ENCODE peak calls at places on chromosomes 12 and 14, in seven cellular contexts. L is colonic mucosa, Q is choroid plexus epithelial cell, S is brain microvascular endothelial cell, D is neural progenitor cell, R is HepG2, J is GM06990. O is an unnamed sample.

GRCh38 chr12:75602111-75602510 is 90.7 kb upstream of the KRR1 start:
- DNase-seq in L (no peak), Q (no peak), S (no peak), D (no peak), R (no peak), J (no peak), O (no peak)

GRCh38 chr12:12939888-12940287 is 12.1 kb downstream of the GPRC5D start:
- DNase-seq in L (no peak), Q (no peak), S (no peak), D (no peak), R (no peak), J (no peak), O (no peak)

GRCh38 chr12:111404362-111405148 is 1.2 kb upstream of the SH2B3 start:
- DNase-seq in L (peak), Q (peak), S (no peak), D (peak), R (peak), J (no peak), O (no peak)

GRCh38 chr14:78982551-78982950 is 812.4 kb downstream of the NRXN3 start:
- DNase-seq in L (no peak), Q (peak), S (no peak), D (no peak), R (no peak), J (no peak), O (no peak)

GRCh38 chr12:83660727-83661126 is 974.0 kb downstream of the TMTC2 start:
- DNase-seq in L (no peak), Q (no peak), S (no peak), D (no peak), R (no peak), J (no peak), O (no peak)

GRCh38 chr14:58640959-58641358 is 3.2 kb downstream of the DACT1 start:
- DNase-seq in L (no peak), Q (no peak), S (no peak), D (no peak), R (no peak), J (no peak), O (no peak)

GRCh38 chr12:109421355-109422087 is 55.6 kb downstream of the KCTD10 start:
- DNase-seq in L (no peak), Q (no peak), S (no peak), D (no peak), R (no peak), J (no peak), O (no peak)

GRCh38 chr12:116319851-116320621 is 42.5 kb upstream of the MED13L start:
- DNase-seq in L (peak), Q (peak), S (peak), D (no peak), R (no peak), J (no peak), O (peak)

GRCh38 chr14:99602054-99602787 is 1.8 kb downstream of the CCDC85C start:
- DNase-seq in L (peak), Q (peak), S (no peak), D (peak), R (peak), J (no peak), O (no peak)
- H3K4me3 ChIP-seq in L (peak), Q (peak), S (no peak), D (peak), R (peak), J (no peak), O (peak)

DNA sequence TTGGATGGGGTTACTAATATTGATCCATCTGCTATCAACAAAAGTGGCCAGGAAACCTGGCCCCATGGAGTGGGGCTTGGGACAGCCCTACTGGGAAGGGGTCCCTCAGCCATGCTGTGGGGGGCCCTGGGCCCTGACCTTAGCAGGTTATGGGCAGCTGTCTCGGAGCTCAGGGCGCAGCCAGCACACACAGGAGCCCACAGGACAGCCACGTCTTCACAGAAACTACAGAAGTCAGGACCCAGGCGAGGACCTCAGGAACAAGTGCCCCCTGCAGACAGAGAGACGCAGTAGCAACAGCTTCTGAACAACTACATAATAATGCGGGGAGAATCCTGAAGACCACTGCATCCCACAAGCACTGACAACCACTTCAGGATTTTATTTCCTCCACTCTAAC is 11.9 kb upstream of the FKBP11 start:
- DNase-seq in L (no peak), Q (peak), S (no peak), D (peak), R (no peak), J (no peak), O (no peak)
- TF ChIP-seq CTCF in L (no peak), Q (peak), S (peak), D (peak), R (peak), J (peak), O (no peak)

GRCh38 chr12:56448860-56449621 is at the start of gene TIMELESS:
- DNase-seq in L (peak), Q (peak), S (peak), D (peak), R (peak), J (peak), O (peak)
- H3K4me3 ChIP-seq in L (peak), Q (peak), S (peak), D (peak), R (peak), J (peak), O (peak)

GRCh38 chr12:43336962-43337555 is 214.9 kb downstream of the ADAMTS20 start:
- DNase-seq in L (no peak), Q (peak), S (no peak), D (peak), R (no peak), J (no peak), O (no peak)
- TF ChIP-seq CTCF in L (no peak), Q (peak), S (peak), D (peak), R (no peak), J (peak), O (peak)

GRCh38 chr12:96587691-96588090 is 98.3 kb downstream of the CFAP54 start:
- DNase-seq in L (no peak), Q (no peak), S (no peak), D (no peak), R (no peak), J (no peak), O (no peak)

GRCh38 chr12:96585977-96586376 is 96.6 kb downstream of the CFAP54 start:
- DNase-seq in L (no peak), Q (no peak), S (no peak), D (no peak), R (no peak), J (no peak), O (no peak)

GRCh38 chr12:96590970-96591369 is 101.6 kb downstream of the CFAP54 start:
- DNase-seq in L (no peak), Q (peak), S (no peak), D (no peak), R (no peak), J (no peak), O (no peak)
- H3K4me3 ChIP-seq in L (no peak), Q (no peak), S (no peak), D (no peak), R (no peak), J (no peak), O (no peak)

O was measured in AG04449.